ENCODE peak calls at places on chromosomes 11 and 22, in five cellular contexts. L is psoas muscle, U is ELR, P is GM19239, X is cardiac fibroblast. J is an unnamed sample.

GRCh38 chr11:1912314-1912878 is 7.1 kb upstream of the TNNT3 start:
- DNase-seq in L (no peak), U (no peak), P (no peak), X (no peak), J (no peak)

GRCh38 chr22:50289942-50290630 is 17.4 kb downstream of the PLXNB2 start:
- DNase-seq in L (no peak), U (no peak), P (no peak), X (no peak), J (no peak)

GRCh38 chr22:48889209-48889830 is 938.4 kb downstream of the BRD1 start:
- DNase-seq in L (no peak), U (no peak), P (no peak), X (no peak), J (peak)

GRCh38 chr11:36131719-36132349 is 157.4 kb downstream of the COMMD9 start:
- DNase-seq in L (peak), U (peak), P (no peak), X (peak), J (peak)

GRCh38 chr22:44578115-44578457 is 80.1 kb upstream of the RTL6 start:
- DNase-seq in L (no peak), U (no peak), P (no peak), X (no peak), J (peak)

GRCh38 chr11:30567148-30567547 is 19.0 kb downstream of the MPPED2 start:
- DNase-seq in L (no peak), U (no peak), P (no peak), X (no peak), J (no peak)

GRCh38 chr11:3161309-3161708 is 3.8 kb downstream of the OSBPL5 start:
- DNase-seq in L (no peak), U (peak), P (no peak), X (no peak), J (peak)

GRCh38 chr11:132901638-132902610 is 630.4 kb downstream of the OPCML start:
- DNase-seq in L (no peak), U (no peak), P (no peak), X (no peak), J (no peak)

GRCh38 chr11:114280696-114281095 is 15.5 kb upstream of the NNMT start:
- DNase-seq in L (peak), U (peak), P (no peak), X (peak), J (peak)

GRCh38 chr11:115164774-115165173 is 339.4 kb downstream of the CADM1 start:
- DNase-seq in L (no peak), U (no peak), P (no peak), X (no peak), J (no peak)

GRCh38 chr11:72684236-72684912 is 10.2 kb upstream of the PDE2A start:
- DNase-seq in L (peak), U (peak), P (peak), X (peak), J (peak)

GRCh38 chr11:3747704-3748103 is 49.6 kb downstream of the NUP98 start:
- DNase-seq in L (no peak), U (peak), P (no peak), X (peak), J (no peak)

GRCh38 chr22:28948404-28948803 is 65.0 kb downstream of the ZNRF3 start:
- DNase-seq in L (no peak), U (no peak), P (no peak), X (no peak), J (no peak)

GRCh38 chr11:88036701-88037100 is 138.5 kb downstream of the RAB38 start:
- DNase-seq in L (no peak), U (no peak), P (no peak), X (no peak), J (no peak)

GRCh38 chr11:124800226-124800929 is at the start of gene MSANTD2:
- DNase-seq in L (peak), U (peak), P (peak), X (peak), J (peak)

GRCh38 chr11:106624377-106624776 is 393.9 kb downstream of the GUCY1A2 start:
- DNase-seq in L (no peak), U (no peak), P (no peak), X (no peak), J (no peak)

GRCh38 chr11:59802639-59803176 is 7.9 kb downstream of the MRPL16 start:
- DNase-seq in L (no peak), U (peak), P (no peak), X (peak), J (no peak)